ENCODE peak calls at places on chromosomes 4 and X, in ten cellular contexts. F is hippocampal formation; A is WERI-Rb-1; I is stimulated activated CD4-positive, alpha-beta T cell treated with anti-CD3 and anti-CD28 coated beads, TNF-alpha, amount 100 ng/mL, for 1 hour; L is NCI-H1092; C is activated CD8-positive, alpha-beta memory T cell treated with anti-CD3 and anti-CD28 coated beads for 1 hour; Y is EH; P is kidney tubule cell; B is NCI-H1105; M is retina. K is an unnamed sample.

GRCh38 chr4:38980903-38981676 is 51.1 kb downstream of the TMEM156 start:
- DNase-seq in F (no peak), A (no peak), I (no peak), L (no peak), C (no peak), Y (peak), P (peak), B (no peak), M (no peak), K (no peak)

GRCh38 chrX:14865201-14865600 is 7.7 kb downstream of the FANCB start:
- DNase-seq in F (peak), A (no peak), I (no peak), L (no peak), C (no peak), Y (peak), P (no peak), B (no peak), M (no peak), K (no peak)

GRCh38 chr4:80197601-80198444 is 520 bp downstream of the PRDM8 start:
- DNase-seq in F (peak), A (peak), I (no peak), L (peak), C (no peak), Y (no peak), P (no peak), B (no peak), M (peak), K (peak)

GRCh38 chr4:85603437-85604336 is 128.7 kb downstream of the ARHGAP24 start:
- DNase-seq in F (no peak), A (no peak), I (no peak), L (no peak), C (no peak), Y (peak), P (no peak), B (peak), M (no peak), K (no peak)

GRCh38 chrX:149151805-149152757 is 353.0 kb downstream of the IDS start:
- DNase-seq in F (no peak), A (no peak), I (no peak), L (no peak), C (no peak), Y (peak), P (peak), B (no peak), M (no peak), K (no peak)

GRCh38 chr4:101018836-101019235 is 328.5 kb downstream of the PPP3CA start:
- DNase-seq in F (no peak), A (no peak), I (no peak), L (no peak), C (no peak), Y (no peak), P (no peak), B (no peak), M (no peak), K (no peak)

GRCh38 chr4:6772223-6772928 is 10.2 kb upstream of the KIAA0232 start:
- DNase-seq in F (no peak), A (no peak), I (no peak), L (no peak), C (no peak), Y (peak), P (peak), B (no peak), M (no peak), K (no peak)

GRCh38 chr4:93103042-93103441 is 725.5 kb upstream of the ATOH1 start:
- DNase-seq in F (no peak), A (peak), I (no peak), L (no peak), C (no peak), Y (no peak), P (no peak), B (no peak), M (no peak), K (no peak)

GRCh38 chr4:158599150-158599549 is 72.5 kb downstream of the C4orf46 start:
- DNase-seq in F (no peak), A (no peak), I (no peak), L (no peak), C (no peak), Y (peak), P (no peak), B (no peak), M (no peak), K (no peak)

GRCh38 chr4:57070461-57070860 is 39.7 kb downstream of the IGFBP7 start:
- DNase-seq in F (no peak), A (no peak), I (no peak), L (no peak), C (no peak), Y (peak), P (no peak), B (no peak), M (no peak), K (no peak)

GRCh38 chrX:69538321-69538876 is 34.3 kb downstream of the NALF2 start:
- DNase-seq in F (no peak), A (peak), I (peak), L (no peak), C (peak), Y (peak), P (peak), B (no peak), M (peak), K (peak)

GRCh38 chr4:10808591-10808990 is 124.0 kb upstream of the CLNK start:
- DNase-seq in F (peak), A (no peak), I (no peak), L (peak), C (no peak), Y (peak), P (no peak), B (no peak), M (no peak), K (no peak)

GRCh38 chr4:2255501-2256155 is 6.3 kb downstream of the MXD4 start:
- DNase-seq in F (no peak), A (no peak), I (no peak), L (no peak), C (no peak), Y (no peak), P (no peak), B (no peak), M (no peak), K (no peak)

GRCh38 chr4:85740431-85740861 is 265.5 kb downstream of the ARHGAP24 start:
- DNase-seq in F (no peak), A (no peak), I (no peak), L (no peak), C (no peak), Y (peak), P (no peak), B (no peak), M (no peak), K (no peak)

GRCh38 chr4:3415471-3416141 is 26.2 kb upstream of the HGFAC start:
- DNase-seq in F (no peak), A (peak), I (no peak), L (no peak), C (no peak), Y (no peak), P (no peak), B (no peak), M (no peak), K (no peak)

GRCh38 chr4:185638548-185639301 is 103.4 kb upstream of the PDLIM3 start:
- DNase-seq in F (no peak), A (no peak), I (no peak), L (no peak), C (no peak), Y (peak), P (no peak), B (no peak), M (peak), K (no peak)

GRCh38 chrX:8841911-8842310 is 40.7 kb upstream of the FAM9A start:
- DNase-seq in F (no peak), A (no peak), I (no peak), L (no peak), C (no peak), Y (no peak), P (no peak), B (no peak), M (no peak), K (peak)

GRCh38 chr4:6939761-6940743 is 30.4 kb downstream of the TBC1D14 start:
- DNase-seq in F (no peak), A (no peak), I (no peak), L (no peak), C (no peak), Y (no peak), P (no peak), B (no peak), M (no peak), K (no peak)

GRCh38 chr4:88613417-88613875 is 21.2 kb downstream of the HERC3 start:
- DNase-seq in F (no peak), A (no peak), I (no peak), L (peak), C (no peak), Y (no peak), P (peak), B (no peak), M (peak), K (peak)

GRCh38 chrX:135170468-135170867 is 730 bp downstream of the CT55 start:
- DNase-seq in F (no peak), A (no peak), I (no peak), L (no peak), C (no peak), Y (no peak), P (no peak), B (no peak), M (no peak), K (no peak)

GRCh38 chrX:15911729-15912550 is 57.3 kb upstream of the AP1S2 start:
- DNase-seq in F (no peak), A (no peak), I (no peak), L (no peak), C (no peak), Y (no peak), P (no peak), B (no peak), M (no peak), K (no peak)

GRCh38 chr4:112736718-112737135 is 99.8 kb downstream of the LARP7 start:
- DNase-seq in F (no peak), A (no peak), I (no peak), L (no peak), C (no peak), Y (no peak), P (no peak), B (no peak), M (no peak), K (no peak)

GRCh38 chr4:29336851-29337250 is 1383.3 kb upstream of the PCDH7 start:
- DNase-seq in F (no peak), A (no peak), I (no peak), L (no peak), C (no peak), Y (peak), P (no peak), B (no peak), M (no peak), K (no peak)

GRCh38 chr4:13244342-13244905 is 239.7 kb downstream of the RAB28 start:
- DNase-seq in F (no peak), A (peak), I (no peak), L (no peak), C (no peak), Y (no peak), P (no peak), B (no peak), M (no peak), K (peak)

GRCh38 chr4:36523182-36523581 is 241.8 kb downstream of the DTHD1 start:
- DNase-seq in F (no peak), A (no peak), I (no peak), L (no peak), C (no peak), Y (no peak), P (no peak), B (no peak), M (no peak), K (no peak)

GRCh38 chr4:143384381-143384994 is 47.8 kb downstream of the GAB1 start:
- DNase-seq in F (no peak), A (no peak), I (no peak), L (no peak), C (no peak), Y (peak), P (no peak), B (no peak), M (no peak), K (no peak)

GRCh38 chr4:138184881-138185280 is 57.3 kb downstream of the SLC7A11 start:
- DNase-seq in F (peak), A (no peak), I (no peak), L (no peak), C (no peak), Y (peak), P (no peak), B (no peak), M (no peak), K (no peak)

GRCh38 chrX:22952011-22952410 is 47.7 kb upstream of the DDX53 start:
- DNase-seq in F (no peak), A (no peak), I (no peak), L (no peak), C (no peak), Y (peak), P (peak), B (no peak), M (no peak), K (peak)

GRCh38 chr4:80206541-80207171 is 9.4 kb downstream of the PRDM8 start:
- DNase-seq in F (no peak), A (no peak), I (no peak), L (no peak), C (no peak), Y (no peak), P (no peak), B (no peak), M (no peak), K (no peak)

GRCh38 chrX:104351173-104351769 is 96.5 kb upstream of the ESX1 start:
- DNase-seq in F (no peak), A (no peak), I (no peak), L (no peak), C (no peak), Y (peak), P (peak), B (no peak), M (no peak), K (no peak)

GRCh38 chrX:151825927-151826471 is 86.7 kb upstream of the MAGEA4 start:
- DNase-seq in F (no peak), A (no peak), I (no peak), L (no peak), C (no peak), Y (peak), P (peak), B (no peak), M (peak), K (no peak)

GRCh38 chr4:109472343-109472761 is 38.7 kb downstream of the SEC24B start:
- DNase-seq in F (no peak), A (no peak), I (no peak), L (no peak), C (no peak), Y (peak), P (peak), B (no peak), M (no peak), K (no peak)

GRCh38 chr4:3302164-3302785 is 9.5 kb downstream of the RGS12 start:
- DNase-seq in F (no peak), A (no peak), I (peak), L (no peak), C (peak), Y (no peak), P (no peak), B (no peak), M (no peak), K (no peak)

GRCh38 chr4:183788308-183788707 is 116.8 kb upstream of the STOX2 start:
- DNase-seq in F (no peak), A (no peak), I (no peak), L (no peak), C (no peak), Y (no peak), P (peak), B (no peak), M (no peak), K (no peak)

GRCh38 chr4:84258905-84259830 is 239.9 kb downstream of the NKX6-1 start:
- DNase-seq in F (no peak), A (no peak), I (no peak), L (no peak), C (no peak), Y (peak), P (peak), B (no peak), M (no peak), K (peak)